ENCODE peak calls at places on chromosomes 5 and 9, in six cellular contexts. Y is SK-N-SH, I is stomach, V is mucosa of descending colon, O is astrocyte of the cerebellum, R is H9. H is an unnamed sample.

GRCh38 chr5:123113136-123113535 is 24.1 kb downstream of the PRDM6 start:
- DNase-seq in R (no peak), Y (no peak), V (no peak), O (no peak), I (no peak), H (no peak)

GRCh38 chr9:127805620-127806019 is 2.9 kb downstream of the FPGS start:
- DNase-seq in O (no peak), Y (peak), R (peak), V (no peak), I (no peak), H (no peak)

GRCh38 chr9:117411547-117411946 is 3.3 kb downstream of the ASTN2 start:
- DNase-seq in I (peak), R (peak), O (peak), Y (peak), V (no peak), H (no peak)

GRCh38 chr5:128237000-128237399 is 153.4 kb downstream of the SLC12A2 start:
- DNase-seq in R (no peak), O (no peak), I (no peak), Y (no peak), V (no peak), H (no peak)

GRCh38 chr9:98523231-98523901 is 185.4 kb downstream of the GABBR2 start:
- DNase-seq in V (no peak), R (peak), Y (no peak), O (no peak), I (no peak), H (peak)

GRCh38 chr5:32597046-32597629 is 11.8 kb downstream of the SUB1 start:
- DNase-seq in R (no peak), Y (no peak), V (no peak), O (no peak), I (no peak), H (no peak)

GRCh38 chr9:75903785-75904360 is 13.4 kb downstream of the PCSK5 start:
- DNase-seq in R (no peak), O (peak), Y (no peak), V (no peak), I (no peak), H (no peak)

GRCh38 chr5:75412111-75412990 is 75.3 kb downstream of the HMGCR start:
- DNase-seq in R (no peak), I (no peak), V (no peak), O (peak), Y (no peak), H (peak)

GRCh38 chr9:73199886-73200285 is 48.2 kb downstream of the ANXA1 start:
- DNase-seq in V (no peak), R (peak), I (no peak), Y (peak), O (no peak), H (no peak)
- TF ChIP-seq CTCF in V (no peak), R (peak), I (no peak), Y (peak), O (peak), H (no peak)

DNA sequence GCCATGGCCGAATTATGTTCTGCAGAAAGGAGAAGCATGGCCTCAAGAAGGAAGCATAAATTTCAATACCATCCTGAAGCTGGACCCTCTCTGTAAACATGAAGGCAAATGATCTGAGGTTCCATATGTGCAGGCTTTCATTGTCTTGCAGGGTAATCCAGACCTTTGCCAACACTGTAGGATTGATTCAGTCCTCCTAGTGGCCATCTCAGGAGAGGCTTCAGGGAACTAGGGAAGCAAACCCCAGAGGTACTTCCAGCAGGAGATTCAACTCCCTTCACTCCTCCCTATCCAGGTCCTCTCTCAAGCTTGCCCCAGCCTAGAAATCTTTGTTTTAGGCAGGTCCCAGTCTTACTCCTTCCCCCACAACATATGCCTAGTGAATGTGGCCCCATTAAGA is 99.3 kb upstream of the HCN1 start:
- DNase-seq in I (no peak), Y (no peak), O (no peak), V (no peak), R (no peak), H (no peak)
- TF ChIP-seq CTCF in I (no peak), Y (no peak), O (no peak), V (no peak), R (peak), H (no peak)

DNA sequence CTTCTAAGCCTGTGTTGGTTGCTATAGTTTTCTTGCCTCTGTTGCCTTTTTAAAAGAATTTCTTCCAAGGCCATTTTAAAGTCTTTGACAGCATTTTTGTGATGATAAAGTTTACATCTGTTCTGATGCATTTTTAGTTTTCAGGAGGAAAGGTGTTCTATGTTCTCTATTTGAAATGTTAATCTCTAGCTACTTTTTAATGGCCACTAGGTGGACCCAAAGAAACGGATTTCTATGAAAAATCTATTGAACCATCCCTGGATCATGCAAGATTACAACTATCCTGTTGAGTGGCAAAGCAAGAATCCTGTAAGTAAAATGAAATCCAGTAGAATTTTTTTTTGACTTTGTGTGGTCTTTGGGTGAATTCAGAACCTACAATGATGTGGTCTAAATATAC is 60.2 kb downstream of the MELK start:
- DNase-seq in I (no peak), Y (peak), O (peak), R (no peak), V (no peak), H (peak)
- TF ChIP-seq CTCF in I (peak), Y (peak), O (peak), R (peak), V (no peak), H (peak)

GRCh38 chr5:150164640-150165039 is 1.9 kb upstream of the CDX1 start:
- DNase-seq in O (no peak), R (no peak), Y (no peak), I (no peak), V (peak), H (no peak)

GRCh38 chr5:150166193-150167162 is at the start of gene CDX1:
- DNase-seq in O (no peak), Y (peak), R (peak), V (peak), I (no peak), H (no peak)

GRCh38 chr5:150168864-150169263 is 2.3 kb downstream of the CDX1 start:
- DNase-seq in V (peak), O (no peak), I (no peak), Y (no peak), R (no peak), H (no peak)

GRCh38 chr5:150167163-150167798 is 703 bp downstream of the CDX1 start:
- DNase-seq in V (peak), R (no peak), O (no peak), Y (no peak), I (no peak), H (no peak)

GRCh38 chr5:150167908-150168307 is 1.3 kb downstream of the CDX1 start:
- DNase-seq in Y (no peak), V (peak), I (no peak), R (peak), O (no peak), H (no peak)
- TF ChIP-seq CTCF in Y (peak), V (peak), I (no peak), R (peak), O (no peak), H (peak)

GRCh38 chr9:115142502-115143265 is 24.7 kb upstream of the TNC start:
- DNase-seq in V (no peak), R (no peak), Y (no peak), I (no peak), O (no peak), H (no peak)

GRCh38 chr9:115143689-115144088 is 25.7 kb upstream of the TNC start:
- DNase-seq in Y (no peak), I (no peak), V (no peak), O (no peak), R (no peak), H (no peak)

GRCh38 chr9:115144706-115145105 is 26.7 kb upstream of the TNC start:
- DNase-seq in V (no peak), I (no peak), R (no peak), Y (no peak), O (no peak), H (no peak)

GRCh38 chr9:115142090-115142489 is 24.1 kb upstream of the TNC start:
- DNase-seq in V (no peak), O (no peak), Y (no peak), R (no peak), I (no peak), H (no peak)

DNA sequence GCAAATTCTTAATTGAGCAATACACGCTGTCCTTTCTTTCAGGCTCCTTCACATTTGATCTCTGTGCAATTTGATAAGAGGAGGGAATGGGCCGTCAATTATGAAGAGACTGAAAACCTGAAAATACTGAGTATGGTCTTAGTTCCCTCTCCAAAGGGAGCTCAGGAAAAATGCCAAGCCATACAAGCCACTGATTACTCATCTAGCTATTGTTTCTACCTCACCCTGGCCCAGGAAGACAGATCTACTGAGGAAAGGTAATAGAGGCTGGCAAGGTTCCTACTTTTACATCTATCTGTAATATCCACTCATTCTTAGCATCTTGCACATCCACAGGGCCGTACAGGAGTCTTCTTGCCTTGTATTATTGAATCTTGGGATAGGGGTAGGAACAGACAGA is 23.7 kb upstream of the TNC start:
- DNase-seq in O (no peak), Y (no peak), V (no peak), R (no peak), I (no peak), H (no peak)
- TF ChIP-seq CTCF in O (no peak), Y (no peak), V (no peak), R (no peak), I (no peak), H (no peak)

GRCh38 chr5:130545291-130545690 is 619.8 kb downstream of the HINT1 start:
- DNase-seq in O (no peak), I (no peak), Y (no peak), R (no peak), V (no peak), H (no peak)
- TF ChIP-seq CTCF in O (no peak), I (no peak), Y (no peak), R (no peak), V (no peak), H (no peak)

GRCh38 chr9:13088734-13089427 is 190.6 kb downstream of the MPDZ start:
- DNase-seq in I (no peak), Y (peak), V (peak), R (peak), O (peak), H (peak)
- TF ChIP-seq CTCF in I (peak), Y (peak), V (no peak), R (peak), O (peak), H (peak)

DNA sequence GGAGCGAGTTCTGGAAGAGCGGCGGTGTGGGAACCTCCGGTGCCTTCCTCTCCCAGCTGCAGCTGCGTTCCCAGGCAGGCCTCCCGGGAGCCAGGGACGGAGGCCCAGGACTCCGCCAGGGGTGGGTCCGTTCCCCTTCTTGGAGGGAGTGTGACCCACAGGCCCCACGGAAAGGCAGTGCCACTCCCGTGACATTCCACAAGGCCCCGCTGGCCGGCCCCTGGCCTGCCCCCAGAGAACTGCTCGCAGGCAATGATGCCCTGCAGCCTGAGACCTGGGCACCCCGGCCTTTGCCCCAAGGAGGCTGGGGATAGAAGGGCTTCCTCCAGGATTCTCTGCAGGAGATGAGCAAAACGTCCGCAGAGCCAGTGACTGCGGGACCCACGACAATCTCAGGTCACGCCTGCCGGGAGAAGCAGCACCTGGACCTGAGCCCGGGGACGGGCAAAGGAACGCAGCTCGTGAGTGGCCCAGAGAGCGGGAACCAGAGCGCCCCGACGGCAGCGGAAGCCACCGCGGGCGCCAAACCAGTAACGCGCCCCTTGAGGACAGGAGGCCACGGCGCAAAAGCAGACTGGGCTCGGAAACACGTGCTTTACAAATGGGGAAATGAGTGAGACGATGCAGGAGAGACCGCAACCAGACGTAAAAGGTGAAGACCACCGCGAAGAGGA is 9.3 kb downstream of the OBP2B start:
- DNase-seq in Y (no peak), O (no peak), V (peak), R (peak), I (no peak), H (no peak)
- TF ChIP-seq CTCF in Y (no peak), O (no peak), V (no peak), R (no peak), I (no peak), H (no peak)

GRCh38 chr9:128877852-128878251 is 3.9 kb downstream of the KYAT1 start:
- DNase-seq in I (no peak), Y (no peak), R (no peak), V (no peak), O (no peak), H (no peak)
- TF ChIP-seq CTCF in I (no peak), Y (no peak), R (no peak), V (no peak), O (no peak), H (no peak)

H was measured in HFFc6.